ENCODE peak calls at places on chromosome 3, in four cellular contexts. T, U, N and I are unnamed samples.

GRCh38 chr3:71926242-71926560 is 141.3 kb upstream of the PROK2 start:
- DNase-seq in T (no peak), U (no peak), N (peak), I (no peak)

GRCh38 chr3:29503969-29504368 is 223.1 kb downstream of the RBMS3 start:
- DNase-seq in T (no peak), U (no peak), N (peak), I (no peak)

GRCh38 chr3:182979719-182980191 is 583 bp downstream of the DCUN1D1 start:
- DNase-seq in T (no peak), U (peak), N (no peak), I (peak)

GRCh38 chr3:15327941-15328340 is 4.4 kb downstream of the SH3BP5 start:
- DNase-seq in T (peak), U (no peak), N (no peak), I (no peak)

GRCh38 chr3:67384790-67385397 is 269.5 kb downstream of the SUCLG2 start:
- DNase-seq in T (no peak), U (peak), N (peak), I (no peak)

GRCh38 chr3:54506603-54507002 is 384.3 kb downstream of the CACNA2D3 start:
- DNase-seq in T (no peak), U (no peak), N (peak), I (no peak)

GRCh38 chr3:52025453-52025852 is 29.8 kb upstream of the RPL29 start:
- DNase-seq in T (no peak), U (no peak), N (no peak), I (no peak)

GRCh38 chr3:190119734-190120133 is 963 bp downstream of the P3H2 start:
- DNase-seq in T (no peak), U (no peak), N (no peak), I (no peak)

GRCh38 chr3:37197810-37198371 is 23.5 kb upstream of the LRRFIP2 start:
- DNase-seq in T (no peak), U (no peak), N (no peak), I (no peak)

GRCh38 chr3:30970183-30970582 is 75.7 kb upstream of the GADL1 start:
- DNase-seq in T (no peak), U (no peak), N (peak), I (no peak)

GRCh38 chr3:143119974-143120715 is 574 bp downstream of the CHST2 start:
- DNase-seq in T (peak), U (no peak), N (no peak), I (peak)

GRCh38 chr3:124078978-124079911 is 87.3 kb upstream of the ROPN1 start:
- DNase-seq in T (no peak), U (no peak), N (peak), I (no peak)